ENCODE peak calls at places on chromosomes 1 and 21, in six cellular contexts. M, Y, O, G, E and K are unnamed samples.

GRCh38 chr1:33298623-33299277 is 22.1 kb downstream of the A3GALT2 start:
- DNase-seq in M (peak; percentile 58), Y (no peak), O (peak; percentile 75), G (no peak), E (peak; percentile 69), K (peak; percentile 67)

GRCh38 chr1:227612658-227613057 is 49.3 kb downstream of the ZNF678 start:
- DNase-seq in M (no peak), Y (no peak), O (no peak), G (no peak), E (no peak), K (no peak)

GRCh38 chr1:150577557-150578277 is 1.7 kb downstream of the MCL1 start:
- DNase-seq in M (no peak), Y (no peak), O (no peak), G (no peak), E (no peak), K (no peak)

GRCh38 chr1:2073382-2074230 is 23.4 kb downstream of the PRKCZ start:
- DNase-seq in M (no peak), Y (no peak), O (no peak), G (no peak), E (peak; percentile 58), K (no peak)

GRCh38 chr21:16587141-16587570 is 857.4 kb downstream of the USP25 start:
- DNase-seq in M (peak; percentile 35), Y (no peak), O (no peak), G (peak; percentile 18), E (no peak), K (peak; percentile 59)

GRCh38 chr1:59680044-59680443 is 134.7 kb upstream of the HOOK1 start:
- DNase-seq in M (no peak), Y (no peak), O (no peak), G (no peak), E (no peak), K (no peak)

GRCh38 chr1:86645866-86646647 is 58.3 kb upstream of the SH3GLB1 start:
- DNase-seq in M (no peak), Y (no peak), O (no peak), G (no peak), E (no peak), K (no peak)

GRCh38 chr1:230120949-230121381 is 53.9 kb downstream of the GALNT2 start:
- DNase-seq in M (no peak), Y (no peak), O (peak; percentile 41), G (no peak), E (peak; percentile 33), K (peak; percentile 74)

GRCh38 chr1:112678605-112679004 is 4.1 kb downstream of the MOV10 start:
- DNase-seq in M (no peak), Y (no peak), O (no peak), G (no peak), E (no peak), K (no peak)

GRCh38 chr1:23799570-23800395 is 771 bp downstream of the GALE start:
- DNase-seq in M (peak; percentile 92), Y (peak; percentile 17), O (peak; percentile 48), G (no peak), E (no peak), K (peak; percentile 92)

GRCh38 chr21:38171723-38172344 is 85.0 kb upstream of the KCNJ15 start:
- DNase-seq in M (peak; percentile 8), Y (no peak), O (no peak), G (no peak), E (peak; percentile 10), K (no peak)

GRCh38 chr1:2313651-2314296 is 77.6 kb downstream of the MORN1 start:
- DNase-seq in M (no peak), Y (no peak), O (no peak), G (no peak), E (no peak), K (no peak)

GRCh38 chr1:235601087-235601486 is 48.5 kb downstream of the GNG4 start:
- DNase-seq in M (no peak), Y (no peak), O (no peak), G (no peak), E (no peak), K (peak; percentile 23)

GRCh38 chr1:183676515-183677189 is 23.5 kb upstream of the APOBEC4 start:
- DNase-seq in M (no peak), Y (no peak), O (no peak), G (no peak), E (no peak), K (no peak)

GRCh38 chr1:157115851-157116734 is 16.5 kb upstream of the ETV3L start:
- DNase-seq in M (no peak), Y (no peak), O (no peak), G (no peak), E (no peak), K (no peak)

GRCh38 chr1:188140958-188141357 is 1312.2 kb downstream of the PLA2G4A start:
- DNase-seq in M (no peak), Y (no peak), O (no peak), G (no peak), E (no peak), K (no peak)

GRCh38 chr1:52571783-52572182 is 18.9 kb upstream of the TUT4 start:
- DNase-seq in M (peak; percentile 16), Y (no peak), O (no peak), G (no peak), E (no peak), K (no peak)

GRCh38 chr1:172581273-172581672 is 48.3 kb downstream of the SUCO start:
- DNase-seq in M (no peak), Y (no peak), O (no peak), G (no peak), E (no peak), K (no peak)

GRCh38 chr1:42209516-42210370 is 45.2 kb upstream of the GUCA2A start:
- DNase-seq in M (no peak), Y (no peak), O (no peak), G (no peak), E (no peak), K (no peak)

GRCh38 chr1:42658880-42659337 is 686 bp downstream of the PPIH start:
- DNase-seq in M (peak; percentile 35), Y (no peak), O (no peak), G (no peak), E (peak; percentile 7), K (no peak)

GRCh38 chr1:171279678-171280077 is 31.4 kb downstream of the FMO1 start:
- DNase-seq in M (no peak), Y (no peak), O (peak; percentile 24), G (no peak), E (no peak), K (no peak)

GRCh38 chr1:223709598-223709997 is 2.7 kb upstream of the CAPN2 start:
- DNase-seq in M (no peak), Y (no peak), O (no peak), G (no peak), E (no peak), K (no peak)

GRCh38 chr1:64000021-64000420 is 203.4 kb upstream of the UBE2U start:
- DNase-seq in M (no peak), Y (no peak), O (no peak), G (no peak), E (no peak), K (no peak)

GRCh38 chr1:156657161-156657970 is 15.4 kb downstream of the BCAN start:
- DNase-seq in M (peak; percentile 21), Y (no peak), O (peak; percentile 82), G (peak; percentile 48), E (peak; percentile 71), K (peak; percentile 79)

GRCh38 chr1:153422450-153423068 is 6.2 kb downstream of the S100A7A start:
- DNase-seq in M (peak; percentile 48), Y (no peak), O (peak; percentile 55), G (no peak), E (peak; percentile 87), K (peak; percentile 74)

GRCh38 chr1:51750729-51751128 is 127.8 kb downstream of the NRDC start:
- DNase-seq in M (no peak), Y (no peak), O (no peak), G (no peak), E (no peak), K (no peak)

GRCh38 chr1:157154940-157155514 is 16.8 kb upstream of the ETV3 start:
- DNase-seq in M (peak; percentile 63), Y (no peak), O (no peak), G (no peak), E (no peak), K (peak; percentile 92)

GRCh38 chr1:29354511-29355098 is 118.3 kb downstream of the PTPRU start:
- DNase-seq in M (no peak), Y (no peak), O (no peak), G (no peak), E (no peak), K (no peak)

GRCh38 chr1:53826367-53826766 is 11.7 kb downstream of the NDC1 start:
- DNase-seq in M (no peak), Y (no peak), O (no peak), G (no peak), E (no peak), K (no peak)

GRCh38 chr1:7572654-7573152 is 198.4 kb upstream of the VAMP3 start:
- DNase-seq in M (no peak), Y (peak; percentile 78), O (no peak), G (no peak), E (no peak), K (peak; percentile 81)

GRCh38 chr1:104402178-104402577 is 652.5 kb downstream of the AMY1C start:
- DNase-seq in M (no peak), Y (no peak), O (no peak), G (no peak), E (no peak), K (no peak)

GRCh38 chr1:116826818-116827606 is 72.8 kb downstream of the CD2 start:
- DNase-seq in M (peak; percentile 46), Y (no peak), O (no peak), G (no peak), E (no peak), K (peak; percentile 52)

GRCh38 chr1:113040041-113040440 is 33.0 kb upstream of the LRIG2 start:
- DNase-seq in M (no peak), Y (no peak), O (no peak), G (no peak), E (no peak), K (no peak)